ENCODE peak calls at places on chromosomes 4 and X, in six cellular contexts. U is activated gamma-delta T cell treated with Interleukin-2 at 50 U/mL for 16 hours, V is PC-9, L is COR-L47, X is AG08396, C is suprapubic skin. O is an unnamed sample.

GRCh38 chr4:87843936-87844335 is 11.2 kb downstream of the MEPE start:
- DNase-seq in U (no peak), V (no peak), L (no peak), X (peak; percentile 47), C (no peak), O (no peak)

GRCh38 chrX:45743081-45743533 is 542.4 kb upstream of the DIPK2B start:
- DNase-seq in U (no peak), V (peak; percentile 41), L (no peak), X (peak; percentile 12), C (no peak), O (no peak)

GRCh38 chr4:138845051-138845450 is 170.5 kb upstream of the NOCT start:
- DNase-seq in U (no peak), V (no peak), L (no peak), X (no peak), C (no peak), O (no peak)

GRCh38 chr4:84493092-84493850 is 5.8 kb downstream of the NKX6-1 start:
- DNase-seq in U (no peak), V (no peak), L (no peak), X (no peak), C (no peak), O (no peak)

GRCh38 chrX:3094261-3094660 is 53.0 kb downstream of the ARSF start:
- DNase-seq in U (no peak), V (peak; percentile 36), L (no peak), X (no peak), C (no peak), O (no peak)

GRCh38 chr4:139562839-139563238 is 6.8 kb upstream of the SETD7 start:
- DNase-seq in U (no peak), V (no peak), L (no peak), X (no peak), C (no peak), O (no peak)

GRCh38 chrX:132622130-132622529 is 133.3 kb upstream of the MBNL3 start:
- DNase-seq in U (no peak), V (peak; percentile 66), L (no peak), X (no peak), C (no peak), O (no peak)

GRCh38 chr4:154743683-154744340 is at the start of gene LRAT:
- DNase-seq in U (no peak), V (peak; percentile 49), L (no peak), X (peak; percentile 50), C (peak; percentile 79), O (no peak)

GRCh38 chr4:74157116-74157742 is 689 bp upstream of the MTHFD2L start:
- DNase-seq in U (no peak), V (no peak), L (no peak), X (peak; percentile 22), C (no peak), O (no peak)

O was measured in coronary artery.